ENCODE peak calls at places on chromosomes 16 and 17, in eight cellular contexts. C, Z, P, V, N, O, R and J are unnamed samples.

GRCh38 chr17:1627219-1627986 is 1.2 kb downstream of the SLC43A2 start:
- DNase-seq in C (peak; percentile 76), Z (no peak), P (no peak), V (no peak), N (peak; percentile 74), O (no peak), R (peak; percentile 44), J (no peak)

GRCh38 chr17:14712471-14713075 is 411.7 kb downstream of the HS3ST3B1 start:
- DNase-seq in C (no peak), Z (no peak), P (no peak), V (no peak), N (no peak), O (no peak), R (no peak), J (no peak)

GRCh38 chr16:19884611-19885455 is at the start of gene GPRC5B:
- DNase-seq in C (peak; percentile 77), Z (peak; percentile 37), P (peak; percentile 26), V (peak; percentile 56), N (peak; percentile 81), O (peak; percentile 70), R (peak; percentile 55), J (no peak)

GRCh38 chr16:87274808-87275207 is 42.4 kb downstream of the C16orf95 start:
- DNase-seq in C (no peak), Z (no peak), P (no peak), V (no peak), N (no peak), O (no peak), R (no peak), J (no peak)

GRCh38 chr16:89422527-89422904 is 67.8 kb downstream of the ANKRD11 start:
- DNase-seq in C (peak; percentile 75), Z (peak; percentile 34), P (no peak), V (no peak), N (no peak), O (peak; percentile 75), R (no peak), J (no peak)

GRCh38 chr17:61002316-61002736 is 324.7 kb downstream of the BCAS3 start:
- DNase-seq in C (peak; percentile 10), Z (peak; percentile 58), P (no peak), V (no peak), N (no peak), O (no peak), R (no peak), J (peak; percentile 54)

GRCh38 chr17:27590864-27591263 is 40.1 kb upstream of the LGALS9 start:
- DNase-seq in C (no peak), Z (no peak), P (no peak), V (no peak), N (no peak), O (no peak), R (no peak), J (no peak)

GRCh38 chr17:61286449-61286848 is 113.2 kb upstream of the TBX2 start:
- DNase-seq in C (no peak), Z (no peak), P (no peak), V (no peak), N (no peak), O (no peak), R (no peak), J (no peak)

GRCh38 chr17:82881900-82882714 is 42.3 kb upstream of the ZNF750 start:
- DNase-seq in C (no peak), Z (no peak), P (no peak), V (peak; percentile 65), N (no peak), O (no peak), R (peak; percentile 41), J (no peak)

GRCh38 chr17:78449983-78450382 is 71.5 kb downstream of the PGS1 start:
- DNase-seq in C (no peak), Z (no peak), P (no peak), V (no peak), N (no peak), O (no peak), R (no peak), J (no peak)

GRCh38 chr17:38418693-38419507 is 9.4 kb upstream of the ARHGAP23 start:
- DNase-seq in C (no peak), Z (peak; percentile 16), P (no peak), V (no peak), N (peak; percentile 71), O (no peak), R (no peak), J (no peak)

GRCh38 chr16:24729967-24730815 is 740 bp downstream of the TNRC6A start:
- DNase-seq in C (peak; percentile 27), Z (peak; percentile 50), P (no peak), V (peak; percentile 33), N (peak; percentile 70), O (no peak), R (peak; percentile 19), J (peak; percentile 65)

GRCh38 chr17:64975318-64976087 is 56.2 kb upstream of the LRRC37A3 start:
- DNase-seq in C (peak; percentile 94), Z (peak; percentile 98), P (peak; percentile 98), V (peak; percentile 95), N (peak; percentile 93), O (peak; percentile 99), R (peak; percentile 93), J (peak; percentile 95)

GRCh38 chr17:43940630-43941029 is 1.6 kb downstream of the PPY start:
- DNase-seq in C (no peak), Z (no peak), P (peak; percentile 4), V (no peak), N (peak; percentile 59), O (no peak), R (no peak), J (peak; percentile 46)

GRCh38 chr16:3920206-3920605 is 39.7 kb upstream of the CREBBP start:
- DNase-seq in C (no peak), Z (no peak), P (no peak), V (no peak), N (no peak), O (no peak), R (no peak), J (no peak)

GRCh38 chr17:49730078-49730786 is 22.5 kb upstream of the SLC35B1 start:
- DNase-seq in C (no peak), Z (no peak), P (no peak), V (peak; percentile 88), N (no peak), O (no peak), R (no peak), J (no peak)

GRCh38 chr17:19757536-19758180 is 9.6 kb upstream of the ALDH3A1 start:
- DNase-seq in C (no peak), Z (no peak), P (no peak), V (no peak), N (no peak), O (no peak), R (no peak), J (no peak)

GRCh38 chr17:75721463-75722011 is 278 bp downstream of the ITGB4 start:
- DNase-seq in C (no peak), Z (no peak), P (no peak), V (no peak), N (no peak), O (no peak), R (no peak), J (no peak)

GRCh38 chr17:62807812-62808575 is at the start of gene MARCHF10:
- DNase-seq in C (peak; percentile 75), Z (peak; percentile 17), P (no peak), V (peak; percentile 24), N (peak; percentile 93), O (peak; percentile 67), R (peak; percentile 49), J (no peak)

GRCh38 chr16:65624696-65625095 is 502.8 kb upstream of the CDH11 start:
- DNase-seq in C (no peak), Z (no peak), P (no peak), V (no peak), N (no peak), O (no peak), R (no peak), J (no peak)

GRCh38 chr17:32265896-32266388 is 310 bp downstream of the RHBDL3 start:
- DNase-seq in C (peak; percentile 65), Z (no peak), P (no peak), V (no peak), N (no peak), O (no peak), R (no peak), J (no peak)

GRCh38 chr17:17737938-17738894 is 57.0 kb downstream of the RAI1 start:
- DNase-seq in C (peak; percentile 47), Z (no peak), P (no peak), V (no peak), N (peak; percentile 76), O (no peak), R (no peak), J (no peak)

GRCh38 chr16:86761117-86761971 is 183.0 kb downstream of the FOXL1 start:
- DNase-seq in C (peak; percentile 63), Z (peak; percentile 31), P (peak; percentile 38), V (peak; percentile 69), N (peak; percentile 80), O (peak; percentile 85), R (peak; percentile 51), J (no peak)

GRCh38 chr17:80476877-80477646 is 655 bp upstream of the NPTX1 start:
- DNase-seq in C (peak; percentile 67), Z (no peak), P (no peak), V (no peak), N (peak; percentile 51), O (no peak), R (no peak), J (no peak)

GRCh38 chr17:65219124-65219523 is 82.0 kb downstream of the RGS9 start:
- DNase-seq in C (no peak), Z (no peak), P (no peak), V (no peak), N (no peak), O (no peak), R (no peak), J (no peak)